ENCODE peak calls at places on chromosomes 7 and 10, in five cellular contexts. F is IMR-90, P is right lobe of liver, G is heart left ventricle, U is HepG2. D is an unnamed sample.

GRCh38 chr10:128071417-128071782 is 54.8 kb downstream of the MKI67 start:
- DNase-seq in F (no peak), P (no peak), G (no peak), U (no peak), D (peak; percentile 3)

GRCh38 chr10:3095373-3096139 is 28.2 kb downstream of the PFKP start:
- DNase-seq in F (peak; percentile 100), P (no peak), G (peak; percentile 45), U (peak; percentile 89), D (peak; percentile 35)

GRCh38 chr10:35135861-35136260 is 9.2 kb downstream of the CREM start:
- DNase-seq in F (peak; percentile 52), P (no peak), G (no peak), U (no peak), D (peak; percentile 32)

GRCh38 chr7:127251458-127252379 is 1.0 kb downstream of the GRM8 start:
- DNase-seq in F (no peak), P (peak; percentile 64), G (no peak), U (no peak), D (peak; percentile 48)

GRCh38 chr7:70527489-70527888 is 604.5 kb upstream of the GALNT17 start:
- DNase-seq in F (no peak), P (no peak), G (no peak), U (no peak), D (no peak)

GRCh38 chr7:72492446-72492845 is 80.3 kb upstream of the CALN1 start:
- DNase-seq in F (no peak), P (no peak), G (peak; percentile 71), U (no peak), D (no peak)

GRCh38 chr10:68135922-68136718 is 26.8 kb downstream of the MYPN start:
- DNase-seq in F (peak; percentile 92), P (no peak), G (no peak), U (no peak), D (no peak)

GRCh38 chr10:118955531-118956252 is 73.8 kb upstream of the NANOS1 start:
- DNase-seq in F (no peak), P (no peak), G (no peak), U (no peak), D (no peak)

GRCh38 chr10:6201511-6201975 is 1.2 kb upstream of the PFKFB3 start:
- DNase-seq in F (peak; percentile 70), P (peak; percentile 85), G (peak; percentile 62), U (peak; percentile 39), D (peak; percentile 80)

GRCh38 chr10:49080965-49081364 is 34.4 kb downstream of the VSTM4 start:
- DNase-seq in F (no peak), P (peak; percentile 86), G (no peak), U (no peak), D (no peak)

GRCh38 chr7:111756687-111757178 is 194.4 kb upstream of the IMMP2L start:
- DNase-seq in F (peak; percentile 82), P (no peak), G (peak; percentile 30), U (no peak), D (peak; percentile 11)

GRCh38 chr7:28785002-28785995 is 172.8 kb downstream of the TRIL start:
- DNase-seq in F (no peak), P (no peak), G (no peak), U (no peak), D (no peak)

GRCh38 chr10:22624289-22624738 is 90.1 kb downstream of the PIP4K2A start:
- DNase-seq in F (peak; percentile 82), P (no peak), G (no peak), U (peak; percentile 97), D (no peak)

GRCh38 chr10:17307149-17307548 is 79.1 kb downstream of the VIM start:
- DNase-seq in F (no peak), P (no peak), G (no peak), U (no peak), D (no peak)

GRCh38 chr10:132382231-132382922 is 14.6 kb upstream of the PWWP2B start:
- DNase-seq in F (no peak), P (no peak), G (no peak), U (no peak), D (peak; percentile 4)

GRCh38 chr10:48464871-48465736 is 139.8 kb downstream of the ARHGAP22 start:
- DNase-seq in F (no peak), P (no peak), G (peak; percentile 69), U (no peak), D (no peak)

GRCh38 chr7:107045980-107046379 is 1.5 kb downstream of the PRKAR2B start:
- DNase-seq in F (peak; percentile 61), P (no peak), G (no peak), U (no peak), D (no peak)

GRCh38 chr10:46028584-46029570 is 1.5 kb downstream of the NCOA4 start:
- DNase-seq in F (peak; percentile 81), P (no peak), G (no peak), U (peak; percentile 95), D (peak; percentile 33)

GRCh38 chr7:150388306-150388705 is 9.2 kb downstream of the ZNF775 start:
- DNase-seq in F (no peak), P (no peak), G (no peak), U (no peak), D (no peak)

GRCh38 chr7:816751-817671 is 15.3 kb upstream of the SUN1 start:
- DNase-seq in F (no peak), P (no peak), G (no peak), U (no peak), D (peak; percentile 37)

GRCh38 chr10:12849351-12850181 is 151.9 kb downstream of the CCDC3 start:
- DNase-seq in F (no peak), P (no peak), G (no peak), U (no peak), D (no peak)

GRCh38 chr10:127148066-127148932 is 48.1 kb downstream of the INSYN2A start:
- DNase-seq in F (peak; percentile 91), P (no peak), G (no peak), U (no peak), D (no peak)

GRCh38 chr10:96496281-96496925 is 17.3 kb downstream of the TLL2 start:
- DNase-seq in F (peak; percentile 35), P (no peak), G (no peak), U (no peak), D (no peak)

GRCh38 chr10:13371879-13372470 is 23.9 kb upstream of the SEPHS1 start:
- DNase-seq in F (peak; percentile 83), P (peak; percentile 68), G (peak; percentile 49), U (peak; percentile 81), D (peak; percentile 73)

GRCh38 chr10:94500063-94500462 is 45.5 kb upstream of the HELLS start:
- DNase-seq in F (no peak), P (no peak), G (no peak), U (peak; percentile 10), D (no peak)

GRCh38 chr10:4535531-4535930 is 290.5 kb upstream of the AKR1E2 start:
- DNase-seq in F (no peak), P (no peak), G (no peak), U (no peak), D (no peak)

GRCh38 chr7:122136639-122137253 is 7.3 kb downstream of the AASS start:
- DNase-seq in F (peak; percentile 18), P (no peak), G (no peak), U (no peak), D (no peak)

DNA sequence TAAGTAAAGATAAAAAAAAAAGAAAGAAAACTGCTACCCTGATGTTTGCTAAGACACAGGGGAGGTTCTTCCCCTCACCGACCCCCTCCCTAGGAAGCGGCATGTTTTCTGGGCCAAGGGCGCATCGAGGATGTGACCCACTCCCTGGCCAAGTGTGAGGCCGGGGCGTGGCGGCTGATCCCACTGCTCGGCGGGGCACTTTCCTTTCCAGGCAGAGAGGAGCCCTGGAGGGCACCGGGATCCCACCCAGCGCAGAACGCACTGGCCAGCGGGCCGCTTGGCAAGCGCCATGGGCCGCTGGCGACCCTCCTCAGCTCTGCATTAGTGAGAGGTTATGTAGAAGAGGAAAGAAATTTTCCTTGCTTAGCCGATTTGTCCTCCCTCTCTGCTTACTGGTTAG is 93.4 kb downstream of the ZNF736 start:
- DNase-seq in F (no peak), P (no peak), G (no peak), U (no peak), D (no peak)
- TF ChIP-seq POLR2A in F (no peak), P (no peak), G (no peak), U (no peak), D (no peak)

DNA sequence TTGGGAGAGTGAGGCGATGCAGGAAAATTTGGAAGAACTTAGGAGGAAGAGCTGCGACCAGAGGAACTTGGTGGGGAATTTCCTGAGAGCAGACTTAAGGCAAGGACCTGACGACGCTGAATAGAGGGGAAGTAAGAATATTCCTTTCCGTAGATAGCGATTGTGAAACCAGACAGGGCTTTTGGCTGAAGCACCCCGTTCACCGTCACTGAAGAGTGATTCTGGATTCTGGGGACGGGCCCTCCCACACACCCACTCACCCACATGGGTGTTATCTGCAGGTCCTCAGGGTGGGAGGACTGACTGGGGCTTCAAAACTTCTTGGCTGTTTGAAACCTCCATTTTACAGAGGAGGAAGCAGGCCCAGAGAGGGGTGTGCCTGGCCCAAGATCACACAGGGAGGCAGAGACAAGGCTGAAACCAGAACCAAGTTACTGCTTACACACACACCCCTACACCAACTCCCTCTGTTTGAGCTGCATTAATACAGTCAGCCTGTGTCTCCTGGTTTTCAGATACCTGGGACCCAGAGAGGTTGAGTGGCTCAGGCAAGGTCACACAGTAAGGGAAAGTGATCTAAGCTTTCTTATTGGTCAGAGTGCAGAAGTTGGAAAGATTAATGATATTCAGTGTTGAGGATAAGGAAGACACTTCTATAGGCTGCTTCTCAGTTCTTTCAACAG is 37.2 kb upstream of the CDH23 start:
- DNase-seq in F (no peak), P (no peak), G (peak; percentile 23), U (no peak), D (no peak)
- H3K9me3 ChIP-seq in F (no peaks in the 10 kb centered on the region), P (no peaks in the 10 kb centered on the region), G (no peaks in the 10 kb centered on the region), U (no peaks in the 10 kb centered on the region), D (no peaks in the 10 kb centered on the region)

GRCh38 chr7:12722720-12723241 is 35.3 kb downstream of the ARL4A start:
- DNase-seq in F (peak; percentile 5), P (no peak), G (no peak), U (no peak), D (no peak)
- TF ChIP-seq POLR2A in F (no peak), P (no peak), G (no peak), U (no peak), D (no peak)

DNA sequence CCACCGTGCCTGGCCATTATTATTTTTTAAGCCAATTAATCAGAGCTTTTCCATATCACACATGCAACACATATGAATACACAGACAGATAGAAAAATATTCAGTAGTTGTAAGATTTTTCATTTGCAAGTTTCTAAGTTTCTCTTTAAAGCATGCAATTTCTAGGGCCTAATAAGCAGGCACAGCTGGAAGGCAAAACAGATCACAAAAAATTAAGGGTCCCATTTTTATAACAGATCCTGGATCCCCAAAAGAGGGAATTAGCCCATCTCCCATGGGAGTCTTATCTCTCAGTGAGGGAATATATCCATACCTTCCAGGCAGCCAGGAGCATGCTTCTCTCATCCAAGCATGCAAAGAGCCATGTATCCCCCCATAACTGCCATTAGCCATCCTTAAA is 31.2 kb upstream of the ZNF365 start:
- DNase-seq in F (no peak), P (no peak), G (no peak), U (no peak), D (no peak)
- H3K9me3 ChIP-seq in F (peaks cover 9% of the 10 kb centered on the region), P (no peaks in the 10 kb centered on the region), G (peaks cover 38% of the 10 kb centered on the region), U (peaks cover 57% of the 10 kb centered on the region), D (peaks cover 8% of the 10 kb centered on the region)

D was measured in transverse colon.